ENCODE peak calls at places on chromosomes 16 and 17, in eight cellular contexts. B is activated effector memory CD4-positive, alpha-beta T cell treated with anti-CD3 and anti-CD28 coated beads, Interleukin-2, amount 50 U/mL, for 16 hours; P is M059J; X is immature natural killer cell; W is activated naive CD8-positive, alpha-beta T cell treated with anti-CD3 and anti-CD28 coated beads, Interleukin-2, amount 50 U/mL, for 24 hours; G is activated T-cell treated with anti-CD3 and anti-CD28 coated beads for 1 hour; A is frontal cortex; M is GM12864. Q is an unnamed sample.

GRCh38 chr16:89549007-89549700 is 11.3 kb upstream of the RPL13 start:
- DNase-seq in G (no peak), X (no peak), B (no peak), W (no peak), A (no peak), P (no peak), M (no peak), Q (no peak)

GRCh38 chr17:9266769-9267168 is 245.5 kb downstream of the NTN1 start:
- DNase-seq in X (no peak), W (no peak), M (no peak), P (no peak), B (no peak), G (no peak), A (no peak), Q (peak)

GRCh38 chr17:68592667-68593330 is 8.4 kb downstream of the FAM20A start:
- DNase-seq in W (no peak), G (no peak), A (no peak), M (no peak), P (no peak), X (no peak), B (no peak), Q (no peak)

GRCh38 chr16:2816751-2817495 is at the start of gene PRSS21:
- DNase-seq in G (no peak), P (no peak), W (peak), X (peak), B (peak), A (no peak), M (no peak), Q (no peak)

GRCh38 chr17:42783062-42783777 is 2.8 kb downstream of the WNK4 start:
- DNase-seq in M (no peak), A (no peak), W (no peak), G (no peak), P (peak), B (no peak), X (no peak), Q (peak)

GRCh38 chr17:42378597-42379594 is 9.3 kb downstream of the STAT3 start:
- DNase-seq in G (no peak), X (no peak), B (peak), A (no peak), P (peak), W (no peak), M (no peak), Q (peak)

GRCh38 chr16:74735554-74735953 is 34.9 kb upstream of the MLKL start:
- DNase-seq in B (no peak), X (no peak), W (no peak), A (no peak), P (no peak), M (no peak), G (no peak), Q (no peak)

GRCh38 chr17:2264023-2264860 is 39.3 kb downstream of the SMG6 start:
- DNase-seq in P (no peak), A (no peak), W (no peak), B (no peak), M (no peak), G (no peak), X (no peak), Q (peak)

GRCh38 chr17:33939959-33940358 is 315.1 kb upstream of the CCL2 start:
- DNase-seq in B (no peak), G (no peak), P (no peak), W (no peak), M (no peak), X (no peak), A (no peak), Q (no peak)

GRCh38 chr17:77666881-77667395 is 291.6 kb upstream of the TNRC6C start:
- DNase-seq in P (no peak), X (peak), M (peak), A (no peak), G (peak), B (peak), W (peak), Q (no peak)

GRCh38 chr16:21603920-21604319 is 4.5 kb downstream of the METTL9 start:
- DNase-seq in M (no peak), P (no peak), W (no peak), X (no peak), B (no peak), A (no peak), G (no peak), Q (peak)

GRCh38 chr16:1466968-1467521 is 7.8 kb downstream of the CLCN7 start:
- DNase-seq in G (no peak), X (no peak), M (no peak), P (peak), A (no peak), W (no peak), B (no peak), Q (peak)

GRCh38 chr17:40516581-40517285 is 15.3 kb upstream of the TNS4 start:
- DNase-seq in B (peak), A (no peak), X (peak), M (peak), G (peak), P (peak), W (peak), Q (no peak)

GRCh38 chr17:80151333-80151732 is 4.4 kb upstream of the EIF4A3 start:
- DNase-seq in B (no peak), G (no peak), P (no peak), A (no peak), X (no peak), M (no peak), W (no peak), Q (peak)

GRCh38 chr16:87076950-87077749 is 240.0 kb downstream of the C16orf95 start:
- DNase-seq in A (no peak), G (no peak), X (no peak), B (peak), P (peak), M (peak), W (peak), Q (peak)

GRCh38 chr17:41647940-41648410 is 23.6 kb upstream of the KRT17 start:
- DNase-seq in X (peak), W (peak), B (peak), P (peak), M (peak), G (peak), A (peak), Q (peak)

GRCh38 chr17:10119203-10120112 is 78.9 kb downstream of the GAS7 start:
- DNase-seq in P (peak), X (peak), W (peak), A (no peak), M (no peak), B (no peak), G (no peak), Q (peak)

GRCh38 chr17:43832976-43833829 is at the start of gene MPP3:
- DNase-seq in W (peak), P (peak), M (no peak), G (peak), X (peak), A (peak), B (peak), Q (peak)

GRCh38 chr17:74750327-74751069 is 2.1 kb downstream of the NHERF1 start:
- DNase-seq in X (no peak), W (peak), A (no peak), M (no peak), P (peak), G (no peak), B (peak), Q (no peak)

GRCh38 chr17:2416010-2416734 is 15.3 kb upstream of the MNT start:
- DNase-seq in B (peak), G (peak), W (peak), P (peak), X (peak), A (peak), M (no peak), Q (peak)

GRCh38 chr16:25051446-25052160 is 36.4 kb upstream of the ARHGAP17 start:
- DNase-seq in W (no peak), B (peak), M (no peak), A (no peak), G (no peak), X (no peak), P (peak), Q (peak)

GRCh38 chr16:88705076-88705684 is 1.0 kb downstream of the RNF166 start:
- DNase-seq in A (no peak), W (peak), M (no peak), X (peak), G (no peak), B (peak), P (peak), Q (peak)

GRCh38 chr17:3897731-3898130 is 4.9 kb upstream of the CAMKK1 start:
- DNase-seq in B (no peak), W (no peak), P (no peak), X (no peak), A (no peak), G (no peak), M (no peak), Q (no peak)

GRCh38 chr16:1958715-1959268 is 546 bp upstream of the NDUFB10 start:
- DNase-seq in A (no peak), W (no peak), B (peak), P (no peak), M (no peak), G (no peak), X (no peak), Q (no peak)

GRCh38 chr17:28554565-28554964 is 2.1 kb upstream of the UNC119 start:
- DNase-seq in G (no peak), X (no peak), A (no peak), W (no peak), M (no peak), B (no peak), P (no peak), Q (no peak)

GRCh38 chr17:70313450-70313849 is 144.1 kb downstream of the KCNJ2 start:
- DNase-seq in G (no peak), X (no peak), A (no peak), M (no peak), B (no peak), W (no peak), P (peak), Q (peak)

GRCh38 chr16:50539053-50539615 is 9.1 kb upstream of the NKD1 start:
- DNase-seq in X (no peak), G (no peak), W (no peak), M (no peak), B (peak), P (no peak), A (no peak), Q (no peak)

GRCh38 chr16:68088130-68088972 is 3.2 kb downstream of the NFATC3 start:
- DNase-seq in A (no peak), M (no peak), B (peak), G (no peak), X (no peak), P (no peak), W (no peak), Q (no peak)

GRCh38 chr16:81137012-81137335 is 40.8 kb upstream of the GCSH start:
- DNase-seq in P (peak), G (no peak), A (no peak), M (no peak), X (no peak), B (no peak), W (no peak), Q (peak)

GRCh38 chr17:17072546-17072945 is 30.3 kb downstream of the MPRIP start:
- DNase-seq in X (no peak), B (peak), W (no peak), P (no peak), M (no peak), A (no peak), G (no peak), Q (no peak)

GRCh38 chr17:2122641-2123302 is 67.9 kb downstream of the HIC1 start:
- DNase-seq in P (no peak), M (no peak), W (peak), G (no peak), X (peak), B (no peak), A (peak), Q (peak)

GRCh38 chr16:57609541-57610401 is 18.7 kb upstream of the ADGRG1 start:
- DNase-seq in X (peak), W (peak), P (no peak), A (no peak), M (peak), G (no peak), B (peak), Q (no peak)

Q was measured in astrocyte of the hippocampus.